ENCODE peak calls at places on chromosome 5, in eight cellular contexts. O is left kidney; P is kidney glomerular epithelial cell; I is anterior cingulate cortex; K is LHCN-M2; V is right lobe of liver; E is posterior cingulate gyrus; F is CD8-positive, alpha-beta memory T cell. J is an unnamed sample.

GRCh38 chr5:62791059-62791458 is 212.4 kb downstream of the LRRC70 start:
- DNase-seq in O (peak), P (peak), I (no peak), K (peak), V (no peak), E (no peak), F (no peak), J (peak)

GRCh38 chr5:53092242-53092641 is 17.3 kb downstream of the MOCS2 start:
- DNase-seq in O (no peak), P (no peak), I (no peak), K (no peak), V (no peak), E (no peak), F (no peak), J (no peak)

GRCh38 chr5:590343-590742 is 21.8 kb upstream of the CEP72 start:
- DNase-seq in O (no peak), P (no peak), I (no peak), K (no peak), V (no peak), E (no peak), F (no peak), J (no peak)

GRCh38 chr5:181127907-181128626 is 2.9 kb downstream of the OR2V1 start:
- DNase-seq in O (no peak), P (no peak), I (no peak), K (no peak), V (no peak), E (no peak), F (no peak), J (no peak)

GRCh38 chr5:40774626-40775025 is 18.9 kb upstream of the TTC33 start:
- DNase-seq in O (no peak), P (no peak), I (no peak), K (no peak), V (no peak), E (no peak), F (no peak), J (no peak)

GRCh38 chr5:76365558-76365957 is 37.5 kb upstream of the IQGAP2 start:
- DNase-seq in O (no peak), P (no peak), I (no peak), K (no peak), V (no peak), E (no peak), F (no peak), J (no peak)

GRCh38 chr5:136631176-136631575 is 265.8 kb upstream of the TRPC7 start:
- DNase-seq in O (no peak), P (peak), I (no peak), K (no peak), V (no peak), E (no peak), F (no peak), J (no peak)

GRCh38 chr5:168111433-168111832 is 180.0 kb upstream of the WWC1 start:
- DNase-seq in O (no peak), P (no peak), I (no peak), K (no peak), V (no peak), E (no peak), F (no peak), J (no peak)

GRCh38 chr5:65482280-65482726 is 583 bp upstream of the ADAMTS6 start:
- DNase-seq in O (peak), P (no peak), I (no peak), K (peak), V (no peak), E (no peak), F (peak), J (no peak)

GRCh38 chr5:134572811-134573210 is 47.3 kb downstream of the JADE2 start:
- DNase-seq in O (no peak), P (no peak), I (no peak), K (no peak), V (no peak), E (no peak), F (no peak), J (no peak)

GRCh38 chr5:145872486-145872885 is 328 bp downstream of the GRXCR2 start:
- DNase-seq in O (peak), P (no peak), I (no peak), K (no peak), V (no peak), E (no peak), F (no peak), J (no peak)

GRCh38 chr5:167790462-167791260 is 500.8 kb upstream of the WWC1 start:
- DNase-seq in O (no peak), P (no peak), I (no peak), K (peak), V (no peak), E (no peak), F (no peak), J (no peak)

GRCh38 chr5:74647096-74647495 is 6.6 kb upstream of the ENC1 start:
- DNase-seq in O (no peak), P (no peak), I (no peak), K (peak), V (no peak), E (no peak), F (no peak), J (no peak)

GRCh38 chr5:82397741-82398320 is 119.7 kb upstream of the RPS23 start:
- DNase-seq in O (no peak), P (peak), I (no peak), K (peak), V (no peak), E (no peak), F (no peak), J (no peak)

GRCh38 chr5:93626801-93627200 is 43.8 kb downstream of the NR2F1 start:
- DNase-seq in O (no peak), P (no peak), I (no peak), K (no peak), V (no peak), E (no peak), F (no peak), J (no peak)

GRCh38 chr5:488241-488640 is 36.0 kb downstream of the SLC9A3 start:
- DNase-seq in O (no peak), P (no peak), I (no peak), K (no peak), V (no peak), E (no peak), F (no peak), J (no peak)

GRCh38 chr5:59342181-59342580 is 551.3 kb downstream of the PDE4D start:
- DNase-seq in O (no peak), P (peak), I (no peak), K (no peak), V (no peak), E (no peak), F (peak), J (no peak)

GRCh38 chr5:51382759-51383493 is at the start of gene ISL1:
- DNase-seq in O (peak), P (peak), I (no peak), K (no peak), V (no peak), E (peak), F (no peak), J (no peak)

GRCh38 chr5:148826082-148826971 is at the start of gene ADRB2:
- DNase-seq in O (peak), P (peak), I (peak), K (peak), V (peak), E (peak), F (peak), J (no peak)

GRCh38 chr5:144812770-144813169 is 642.1 kb downstream of the KCTD16 start:
- DNase-seq in O (no peak), P (peak), I (no peak), K (peak), V (no peak), E (no peak), F (no peak), J (peak)

GRCh38 chr5:74772359-74772758 is 5.3 kb downstream of the NSA2 start:
- DNase-seq in O (no peak), P (no peak), I (no peak), K (no peak), V (no peak), E (no peak), F (no peak), J (no peak)

GRCh38 chr5:428754-429452 is 14.1 kb upstream of the EXOC3 start:
- DNase-seq in O (no peak), P (no peak), I (no peak), K (no peak), V (no peak), E (no peak), F (no peak), J (no peak)

GRCh38 chr5:53430618-53431252 is 49.7 kb upstream of the FST start:
- DNase-seq in O (peak), P (peak), I (no peak), K (peak), V (no peak), E (no peak), F (no peak), J (no peak)

GRCh38 chr5:11355491-11355890 is 548.8 kb downstream of the CTNND2 start:
- DNase-seq in O (no peak), P (no peak), I (no peak), K (no peak), V (no peak), E (no peak), F (no peak), J (no peak)

GRCh38 chr5:27144456-27144855 is 106.1 kb upstream of the CDH9 start:
- DNase-seq in O (no peak), P (no peak), I (no peak), K (peak), V (no peak), E (no peak), F (no peak), J (no peak)

GRCh38 chr5:88769165-88769564 is 113.8 kb downstream of the MEF2C start:
- DNase-seq in O (no peak), P (no peak), I (no peak), K (no peak), V (no peak), E (no peak), F (no peak), J (no peak)

GRCh38 chr5:124040799-124041198 is 528.8 kb downstream of the CSNK1G3 start:
- DNase-seq in O (no peak), P (no peak), I (peak), K (peak), V (no peak), E (no peak), F (no peak), J (no peak)

GRCh38 chr5:16690243-16690839 is 73.5 kb upstream of the RETREG1 start:
- DNase-seq in O (peak), P (peak), I (no peak), K (peak), V (no peak), E (peak), F (no peak), J (no peak)

GRCh38 chr5:88142801-88143692 is 125.6 kb downstream of the TMEM161B start:
- DNase-seq in O (peak), P (no peak), I (peak), K (peak), V (peak), E (peak), F (no peak), J (no peak)

GRCh38 chr5:134527961-134528424 is 2.5 kb downstream of the JADE2 start:
- DNase-seq in O (no peak), P (no peak), I (no peak), K (no peak), V (no peak), E (peak), F (no peak), J (no peak)